ENCODE peak calls at places on chromosome 14, in nine cellular contexts. N is GM23338, M is A549, X is Panc1, H is HCT116, Y is K562, P is SK-N-SH, G is HepG2, U is GM12878. E is an unnamed sample.

GRCh38 chr14:49620182-49621113 is at the start of the genes MGAT2 and RPL36AL:
- DNase-seq in N (peak; percentile 99), M (peak; percentile 99), X (peak; percentile 91), H (peak; percentile 95), Y (peak; percentile 97), P (peak; percentile 99), G (peak; percentile 95), U (peak; percentile 97), E (peak; percentile 95)

GRCh38 chr14:29654910-29655590 is 272.6 kb downstream of the PRKD1 start:
- DNase-seq in N (no peak), M (no peak), X (no peak), H (no peak), Y (no peak), P (no peak), G (no peak), U (no peak), E (no peak)

GRCh38 chr14:106491851-106492250 is 965.5 kb downstream of the TMEM121 start:
- DNase-seq in N (peak; percentile 20), M (peak; percentile 50), X (no peak), H (no peak), Y (no peak), P (no peak), G (no peak), U (no peak), E (no peak)

GRCh38 chr14:72891666-72892102 is 2.2 kb downstream of the DPF3 start:
- DNase-seq in N (no peak), M (no peak), X (no peak), H (no peak), Y (no peak), P (peak; percentile 47), G (no peak), U (no peak), E (no peak)

GRCh38 chr14:25526290-25526689 is 476.3 kb upstream of the STXBP6 start:
- DNase-seq in N (no peak), M (no peak), X (no peak), H (no peak), Y (no peak), P (no peak), G (no peak), U (no peak), E (no peak)

GRCh38 chr14:54127526-54127925 is 170.9 kb upstream of the BMP4 start:
- DNase-seq in N (no peak), M (no peak), X (no peak), H (no peak), Y (no peak), P (no peak), G (no peak), U (no peak), E (no peak)

GRCh38 chr14:62015945-62016344 is 253.7 kb downstream of the SNAPC1 start:
- DNase-seq in N (no peak), M (no peak), X (no peak), H (no peak), Y (no peak), P (no peak), G (no peak), U (no peak), E (no peak)

GRCh38 chr14:73173092-73173735 is 36.9 kb downstream of the PSEN1 start:
- DNase-seq in N (peak; percentile 37), M (peak; percentile 60), X (no peak), H (peak; percentile 31), Y (peak; percentile 6), P (peak; percentile 35), G (peak; percentile 24), U (no peak), E (no peak)

GRCh38 chr14:106436310-106436905 is 910.0 kb downstream of the TMEM121 start:
- DNase-seq in N (peak; percentile 39), M (peak; percentile 55), X (no peak), H (no peak), Y (peak; percentile 18), P (no peak), G (no peak), U (no peak), E (peak; percentile 56)

GRCh38 chr14:22993517-22993916 is 11.2 kb upstream of the AJUBA start:
- DNase-seq in N (no peak), M (no peak), X (no peak), H (no peak), Y (no peak), P (no peak), G (no peak), U (no peak), E (no peak)

GRCh38 chr14:95515523-95516517 is 630 bp downstream of the SYNE3 start:
- DNase-seq in N (peak; percentile 78), M (peak; percentile 37), X (no peak), H (no peak), Y (peak; percentile 73), P (peak; percentile 87), G (peak; percentile 39), U (no peak), E (peak; percentile 77)

GRCh38 chr14:64659366-64659765 is 44.9 kb upstream of the PLEKHG3 start:
- DNase-seq in N (no peak), M (no peak), X (no peak), H (no peak), Y (no peak), P (no peak), G (no peak), U (no peak), E (no peak)

GRCh38 chr14:69877492-69877891 is 1.7 kb upstream of the SMOC1 start:
- DNase-seq in N (peak; percentile 64), M (peak; percentile 51), X (peak; percentile 4), H (peak; percentile 29), Y (peak; percentile 27), P (peak; percentile 61), G (no peak), U (no peak), E (no peak)
- TF ChIP-seq REST in N (no peak), M (no peak), X (no peak), H (no peak), Y (no peak), P (no peak), G (no peak), U (no peak), E (no peak)

GRCh38 chr14:87883750-87884149 is 109.2 kb downstream of the GALC start:
- DNase-seq in N (no peak), M (no peak), X (no peak), H (no peak), Y (no peak), P (no peak), G (no peak), U (no peak), E (no peak)

GRCh38 chr14:87888136-87888999 is 104.6 kb downstream of the GALC start:
- DNase-seq in N (peak; percentile 82), M (peak; percentile 31), X (no peak), H (no peak), Y (peak; percentile 30), P (peak; percentile 12), G (peak; percentile 14), U (no peak), E (no peak)
- TF ChIP-seq REST in N (no peak), M (no peak), X (no peak), H (no peak), Y (no peak), P (no peak), G (no peak), U (no peak), E (no peak)

GRCh38 chr14:31950760-31951637 is 126.1 kb upstream of the ARHGAP5 start:
- DNase-seq in N (peak; percentile 59), M (peak; percentile 89), X (no peak), H (no peak), Y (peak; percentile 35), P (peak; percentile 47), G (no peak), U (no peak), E (no peak)
- TF ChIP-seq REST in N (no peak), M (no peak), X (no peak), H (no peak), Y (no peak), P (no peak), G (no peak), U (no peak), E (no peak)

GRCh38 chr14:97143456-97143855 is 346.3 kb downstream of the VRK1 start:
- DNase-seq in N (no peak), M (no peak), X (no peak), H (no peak), Y (no peak), P (no peak), G (no peak), U (no peak), E (no peak)

GRCh38 chr14:97143011-97143410 is 345.8 kb downstream of the VRK1 start:
- DNase-seq in N (no peak), M (no peak), X (no peak), H (no peak), Y (no peak), P (no peak), G (no peak), U (no peak), E (no peak)

GRCh38 chr14:97137705-97138104 is 340.5 kb downstream of the VRK1 start:
- DNase-seq in N (no peak), M (no peak), X (no peak), H (no peak), Y (no peak), P (no peak), G (no peak), U (no peak), E (no peak)

GRCh38 chr14:97138801-97139200 is 341.6 kb downstream of the VRK1 start:
- DNase-seq in N (peak; percentile 62), M (no peak), X (no peak), H (peak; percentile 29), Y (peak; percentile 6), P (no peak), G (no peak), U (no peak), E (no peak)
- TF ChIP-seq REST in N (no peak), M (no peak), X (no peak), H (no peak), Y (no peak), P (no peak), G (no peak), U (no peak), E (no peak)

GRCh38 chr14:31961881-31962280 is 115.2 kb upstream of the ARHGAP5 start:
- DNase-seq in N (no peak), M (no peak), X (no peak), H (no peak), Y (no peak), P (no peak), G (no peak), U (no peak), E (no peak)
- TF ChIP-seq REST in N (no peak), M (no peak), X (no peak), H (no peak), Y (no peak), P (no peak), G (no peak), U (no peak), E (no peak)

GRCh38 chr14:52790011-52790755 is 1.2 kb downstream of the GNPNAT1 start:
- DNase-seq in N (peak; percentile 59), M (peak; percentile 15), X (no peak), H (no peak), Y (peak; percentile 11), P (no peak), G (no peak), U (no peak), E (no peak)
- TF ChIP-seq REST in N (no peak), M (no peak), X (no peak), H (no peak), Y (no peak), P (no peak), G (no peak), U (no peak), E (no peak)